ENCODE peak calls at places on chromosomes 16 and 17, in nine cellular contexts. X is neural crest cell; V is OCI-LY7; D is chondrocyte; B is mesothelial cell of epicardium; K is dorsolateral prefrontal cortex; O is CD8-positive, alpha-beta T cell; L is progenitor cell of endocrine pancreas; P is upper lobe of right lung. R is an unnamed sample.

GRCh38 chr17:14303343-14304221 is 2.7 kb downstream of the HS3ST3B1 start:
- DNase-seq in X (no peak), V (no peak), D (no peak), B (no peak), K (no peak), O (peak; percentile 53), L (no peak), P (peak; percentile 61), R (no peak)

GRCh38 chr16:15973460-15973859 is 24.0 kb downstream of the ABCC1 start:
- DNase-seq in X (no peak), V (no peak), D (no peak), B (no peak), K (no peak), O (no peak), L (no peak), P (no peak), R (no peak)

GRCh38 chr17:78130080-78130438 is 512 bp upstream of the TMC8 start:
- DNase-seq in X (no peak), V (peak; percentile 40), D (no peak), B (no peak), K (no peak), O (peak; percentile 35), L (no peak), P (no peak), R (no peak)

GRCh38 chr17:17567631-17568030 is 23.9 kb downstream of the PEMT start:
- DNase-seq in X (no peak), V (no peak), D (no peak), B (no peak), K (peak; percentile 52), O (no peak), L (no peak), P (no peak), R (no peak)

GRCh38 chr17:17304521-17304985 is 1.4 kb downstream of the NT5M start:
- DNase-seq in X (no peak), V (peak; percentile 65), D (no peak), B (no peak), K (no peak), O (peak; percentile 46), L (no peak), P (no peak), R (no peak)

GRCh38 chr16:23058576-23058975 is 90.7 kb downstream of the USP31 start:
- DNase-seq in X (no peak), V (no peak), D (no peak), B (no peak), K (peak; percentile 75), O (no peak), L (no peak), P (no peak), R (no peak)

GRCh38 chr16:66020061-66020460 is 346.4 kb upstream of the CDH5 start:
- DNase-seq in X (no peak), V (no peak), D (no peak), B (no peak), K (no peak), O (no peak), L (no peak), P (no peak), R (no peak)

GRCh38 chr17:73705594-73705993 is 61.3 kb upstream of the SDK2 start:
- DNase-seq in X (no peak), V (no peak), D (no peak), B (no peak), K (peak; percentile 68), O (no peak), L (no peak), P (no peak), R (peak; percentile 17)

GRCh38 chr17:79922161-79922569 is 82.9 kb upstream of the CBX4 start:
- DNase-seq in X (no peak), V (no peak), D (no peak), B (no peak), K (no peak), O (peak; percentile 3), L (no peak), P (no peak), R (no peak)

GRCh38 chr17:45101883-45102811 is 30.2 kb downstream of the PLCD3 start:
- DNase-seq in X (no peak), V (no peak), D (no peak), B (peak; percentile 43), K (no peak), O (no peak), L (no peak), P (no peak), R (no peak)

GRCh38 chr17:50649042-50649908 is 14.6 kb downstream of the ABCC3 start:
- DNase-seq in X (no peak), V (no peak), D (no peak), B (no peak), K (no peak), O (no peak), L (no peak), P (no peak), R (peak; percentile 55)

GRCh38 chr16:685967-686366 is 1.8 kb upstream of the JMJD8 start:
- DNase-seq in X (peak; percentile 50), V (no peak), D (no peak), B (no peak), K (no peak), O (no peak), L (no peak), P (no peak), R (no peak)
- TF ChIP-seq CTCF in X (peak; percentile 50), V (peak; percentile 54), D (peak; percentile 70), B (peak; percentile 27), K (peak; percentile 27), O (no peak), L (peak; percentile 52), P (peak; percentile 41), R (peak; percentile 52)

GRCh38 chr17:72566671-72567484 is 446.1 kb downstream of the SOX9 start:
- DNase-seq in X (no peak), V (no peak), D (peak; percentile 47), B (no peak), K (no peak), O (no peak), L (no peak), P (no peak), R (no peak)
- TF ChIP-seq CTCF in X (no peak), V (no peak), D (no peak), B (no peak), K (no peak), O (no peak), L (no peak), P (no peak), R (no peak)

GRCh38 chr17:38799501-38800236 is at the start of gene PIP4K2B:
- DNase-seq in X (peak; percentile 93), V (peak; percentile 97), D (peak; percentile 99), B (peak; percentile 92), K (peak; percentile 93), O (peak; percentile 85), L (peak; percentile 96), P (peak; percentile 98), R (peak; percentile 94)

GRCh38 chr17:38797828-38798227 is 1.5 kb downstream of the PIP4K2B start:
- DNase-seq in X (no peak), V (no peak), D (no peak), B (no peak), K (no peak), O (no peak), L (no peak), P (no peak), R (no peak)

GRCh38 chr17:38797091-38797490 is 2.3 kb downstream of the PIP4K2B start:
- DNase-seq in X (no peak), V (no peak), D (no peak), B (no peak), K (no peak), O (no peak), L (no peak), P (no peak), R (no peak)

GRCh38 chr17:38800237-38800760 is 943 bp upstream of the PIP4K2B start:
- DNase-seq in X (no peak), V (no peak), D (no peak), B (no peak), K (no peak), O (no peak), L (no peak), P (no peak), R (no peak)

DNA sequence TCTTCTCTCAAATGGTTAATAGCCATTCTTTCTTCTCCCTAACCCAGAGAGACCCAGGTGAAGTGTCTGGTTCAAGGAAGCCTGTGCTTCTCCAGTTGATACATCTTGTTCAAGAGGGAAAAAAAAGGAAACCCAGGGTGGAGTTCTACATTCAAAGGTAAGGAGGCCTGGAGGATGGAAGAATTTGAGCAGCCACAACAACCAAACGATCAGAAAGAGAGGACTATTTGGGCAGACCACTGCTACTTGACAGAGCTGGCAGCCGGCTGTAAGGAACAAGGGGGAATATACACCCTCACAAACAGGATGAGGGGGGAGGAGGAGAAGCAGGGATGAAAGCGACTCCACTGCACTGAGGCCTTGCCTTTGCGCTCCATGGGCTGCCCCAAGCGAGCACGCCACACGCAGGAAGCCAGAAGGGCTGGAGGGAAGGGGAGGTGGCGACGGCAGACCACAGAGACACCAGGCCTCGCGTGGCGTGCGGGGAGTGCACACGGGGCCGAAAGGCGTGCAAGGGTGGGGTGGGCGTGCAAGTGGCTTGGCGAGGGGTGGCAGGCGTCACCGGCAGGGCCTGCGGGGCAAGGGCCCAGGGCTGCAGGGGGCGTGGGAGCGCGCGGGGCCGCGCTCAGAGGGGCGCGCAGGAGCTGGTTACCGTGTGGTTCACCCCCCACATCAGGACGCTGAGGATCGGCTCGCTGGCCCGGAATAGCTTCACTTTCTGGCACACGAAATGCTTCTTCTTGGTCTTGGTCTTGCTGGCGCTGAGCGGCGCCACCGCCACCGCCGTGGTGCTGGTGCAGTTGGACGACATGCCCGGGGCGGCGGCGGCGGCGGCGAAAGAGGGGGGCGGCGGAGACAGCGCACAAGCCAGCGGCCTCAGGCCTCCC is 499 bp downstream of the PIP4K2B start:
- DNase-seq in X (peak; percentile 21), V (no peak), D (no peak), B (peak; percentile 79), K (peak; percentile 38), O (peak; percentile 63), L (no peak), P (no peak), R (no peak)
- TF ChIP-seq CTCF in X (peak; percentile 22), V (peak; percentile 38), D (peak; percentile 39), B (no peak), K (no peak), O (no peak), L (peak; percentile 29), P (no peak), R (no peak)

DNA sequence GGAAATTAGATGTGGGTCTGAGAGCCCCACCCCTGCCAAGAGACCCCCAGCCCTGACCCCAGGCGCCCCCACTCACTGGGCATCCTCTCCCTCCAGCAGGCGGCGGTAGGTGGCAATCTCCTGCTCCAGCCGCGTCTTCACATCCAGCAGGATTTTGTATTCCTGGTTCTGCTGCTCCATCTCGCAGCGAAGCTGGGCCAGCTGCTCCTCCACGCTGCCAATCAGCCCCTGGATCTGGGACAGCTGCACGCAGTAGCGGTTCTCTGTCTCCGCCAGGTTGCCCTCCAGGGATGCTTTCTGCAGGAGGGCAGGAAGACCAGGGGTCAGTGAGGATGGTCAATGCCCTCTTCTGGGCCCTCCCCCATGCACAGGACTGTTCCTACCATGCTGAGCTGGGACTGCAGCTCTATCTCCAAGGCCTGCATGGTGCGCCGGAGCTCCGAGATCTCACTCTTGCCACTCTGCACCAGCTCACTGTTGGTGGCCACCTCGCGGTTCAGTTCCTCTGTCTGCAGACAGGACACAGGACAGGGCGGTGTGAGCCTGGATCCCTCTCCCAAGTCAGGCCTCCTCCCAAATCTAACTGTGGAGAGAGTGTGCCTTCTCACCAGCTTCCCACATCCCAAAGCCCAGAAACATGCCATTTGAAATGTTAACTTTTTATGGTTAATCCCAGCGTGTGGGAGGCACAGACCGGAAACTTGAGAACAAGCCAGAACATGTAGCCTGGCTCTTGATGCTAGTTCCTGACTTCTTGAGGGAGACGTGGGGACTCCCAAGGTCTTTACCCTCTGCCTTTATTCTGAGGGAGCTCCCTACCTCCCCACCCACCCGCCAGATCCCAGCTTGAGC is 3.6 kb downstream of the KRT17 start:
- DNase-seq in X (no peak), V (no peak), D (peak; percentile 81), B (no peak), K (no peak), O (no peak), L (no peak), P (peak; percentile 48), R (peak; percentile 32)
- TF ChIP-seq CTCF in X (no peak), V (no peak), D (peak; percentile 10), B (no peak), K (no peak), O (no peak), L (no peak), P (no peak), R (no peak)